ENCODE peak calls at places on chromosome X, in eight cellular contexts. V is brain microvascular endothelial cell, U is GM13977, P is fibroblast of lung, D is cardiac muscle cell, T is Calu3, X is mucosa of descending colon, B is dorsolateral prefrontal cortex. J is an unnamed sample.

GRCh38 chrX:129493643-129494042 is 29.6 kb downstream of the SMARCA1 start:
- DNase-seq in V (no peak), U (no peak), P (peak), D (no peak), T (no peak), X (no peak), B (no peak), J (no peak)

GRCh38 chrX:18640686-18641085 is 31.2 kb downstream of the RS1 start:
- DNase-seq in V (no peak), U (no peak), P (no peak), D (peak), T (no peak), X (no peak), B (no peak), J (no peak)

GRCh38 chrX:72272868-72273267 is 4.2 kb downstream of the RPS4X start:
- DNase-seq in V (peak), U (no peak), P (peak), D (no peak), T (no peak), X (no peak), B (no peak), J (no peak)

GRCh38 chrX:70046978-70047377 is 2.8 kb downstream of the AWAT2 start:
- DNase-seq in V (no peak), U (no peak), P (no peak), D (no peak), T (no peak), X (no peak), B (no peak), J (no peak)

GRCh38 chrX:134010690-134011089 is 25.3 kb upstream of the GPC3 start:
- DNase-seq in V (no peak), U (no peak), P (peak), D (no peak), T (no peak), X (no peak), B (no peak), J (no peak)

GRCh38 chrX:132837126-132837525 is 121.3 kb downstream of the HS6ST2 start:
- DNase-seq in V (peak), U (no peak), P (peak), D (no peak), T (peak), X (no peak), B (no peak), J (no peak)

GRCh38 chrX:79477691-79478090 is 110.6 kb upstream of the ITM2A start:
- DNase-seq in V (no peak), U (no peak), P (no peak), D (no peak), T (no peak), X (no peak), B (no peak), J (no peak)

GRCh38 chrX:133660356-133660755 is 245.1 kb upstream of the GPC4 start:
- DNase-seq in V (no peak), U (no peak), P (peak), D (no peak), T (no peak), X (no peak), B (no peak), J (no peak)

GRCh38 chrX:53695901-53696300 is 9.4 kb upstream of the HUWE1 start:
- DNase-seq in V (no peak), U (no peak), P (no peak), D (no peak), T (no peak), X (no peak), B (no peak), J (no peak)

GRCh38 chrX:138018145-138018799 is 452.3 kb downstream of the ZIC3 start:
- DNase-seq in V (no peak), U (no peak), P (no peak), D (no peak), T (no peak), X (no peak), B (no peak), J (no peak)

GRCh38 chrX:126994011-126994410 is 174.5 kb downstream of the PRR32 start:
- DNase-seq in V (no peak), U (no peak), P (no peak), D (no peak), T (no peak), X (no peak), B (no peak), J (no peak)

GRCh38 chrX:53321216-53321942 is 40.0 kb upstream of the IQSEC2 start:
- DNase-seq in V (no peak), U (peak), P (no peak), D (peak), T (no peak), X (no peak), B (no peak), J (peak)

GRCh38 chrX:103467156-103467555 is 52.1 kb downstream of the RAB40A start:
- DNase-seq in V (no peak), U (no peak), P (no peak), D (no peak), T (no peak), X (no peak), B (no peak), J (no peak)

GRCh38 chrX:71533850-71534515 is 1.1 kb downstream of the OGT start:
- DNase-seq in V (peak), U (no peak), P (peak), D (peak), T (peak), X (peak), B (no peak), J (peak)

GRCh38 chrX:77436682-77437081 is 10.5 kb upstream of the FGF16 start:
- DNase-seq in V (peak), U (no peak), P (peak), D (no peak), T (no peak), X (no peak), B (no peak), J (no peak)

GRCh38 chrX:11837437-11837836 is 79.4 kb downstream of the MSL3 start:
- DNase-seq in V (no peak), U (no peak), P (no peak), D (no peak), T (no peak), X (no peak), B (no peak), J (no peak)

GRCh38 chrX:48770296-48770695 is 8.7 kb downstream of the GLOD5 start:
- DNase-seq in V (no peak), U (peak), P (no peak), D (no peak), T (no peak), X (no peak), B (no peak), J (no peak)

GRCh38 chrX:118049713-118050112 is 66.9 kb downstream of the KLHL13 start:
- DNase-seq in V (no peak), U (no peak), P (no peak), D (no peak), T (no peak), X (no peak), B (no peak), J (no peak)

GRCh38 chrX:153592966-153593688 is 5.8 kb downstream of the CCNQ start:
- DNase-seq in V (no peak), U (no peak), P (no peak), D (no peak), T (no peak), X (no peak), B (peak), J (peak)

GRCh38 chrX:68719904-68720614 is 72.6 kb downstream of the STARD8 start:
- DNase-seq in V (peak), U (no peak), P (no peak), D (no peak), T (no peak), X (no peak), B (no peak), J (no peak)

GRCh38 chrX:132592880-132593279 is 104.0 kb upstream of the MBNL3 start:
- DNase-seq in V (peak), U (peak), P (no peak), D (peak), T (peak), X (no peak), B (no peak), J (no peak)

GRCh38 chrX:134733595-134733994 is 75.3 kb upstream of the PLAC1 start:
- DNase-seq in V (no peak), U (no peak), P (no peak), D (peak), T (no peak), X (no peak), B (no peak), J (no peak)

GRCh38 chrX:103941201-103941975 is 21.0 kb upstream of the TMSB15B start:
- DNase-seq in V (no peak), U (no peak), P (peak), D (peak), T (peak), X (no peak), B (no peak), J (no peak)

GRCh38 chrX:71623714-71624113 is 5.4 kb upstream of the CXCR3 start:
- DNase-seq in V (no peak), U (no peak), P (no peak), D (no peak), T (no peak), X (peak), B (no peak), J (no peak)

GRCh38 chrX:24198101-24198500 is 48.6 kb downstream of the ZFX start:
- DNase-seq in V (no peak), U (no peak), P (no peak), D (no peak), T (no peak), X (no peak), B (no peak), J (no peak)
- TF ChIP-seq CTCF in V (no peak), U (no peak), P (no peak), D (no peak), T (no peak), X (no peak), B (no peak), J (no peak)

GRCh38 chrX:39152106-39152649 is 350.9 kb downstream of the MID1IP1 start:
- DNase-seq in V (no peak), U (no peak), P (no peak), D (peak), T (peak), X (peak), B (no peak), J (peak)
- TF ChIP-seq CTCF in V (peak), U (peak), P (peak), D (peak), T (peak), X (peak), B (peak), J (peak)

GRCh38 chrX:55907968-55908607 is 190.5 kb downstream of the RRAGB start:
- DNase-seq in V (peak), U (peak), P (peak), D (peak), T (peak), X (peak), B (no peak), J (peak)
- TF ChIP-seq CTCF in V (peak), U (peak), P (peak), D (peak), T (peak), X (peak), B (peak), J (peak)

GRCh38 chrX:65997978-65998717 is 41.7 kb downstream of the VSIG4 start:
- DNase-seq in V (no peak), U (no peak), P (no peak), D (no peak), T (no peak), X (no peak), B (no peak), J (peak)
- TF ChIP-seq CTCF in V (no peak), U (no peak), P (no peak), D (no peak), T (no peak), X (no peak), B (no peak), J (no peak)

DNA sequence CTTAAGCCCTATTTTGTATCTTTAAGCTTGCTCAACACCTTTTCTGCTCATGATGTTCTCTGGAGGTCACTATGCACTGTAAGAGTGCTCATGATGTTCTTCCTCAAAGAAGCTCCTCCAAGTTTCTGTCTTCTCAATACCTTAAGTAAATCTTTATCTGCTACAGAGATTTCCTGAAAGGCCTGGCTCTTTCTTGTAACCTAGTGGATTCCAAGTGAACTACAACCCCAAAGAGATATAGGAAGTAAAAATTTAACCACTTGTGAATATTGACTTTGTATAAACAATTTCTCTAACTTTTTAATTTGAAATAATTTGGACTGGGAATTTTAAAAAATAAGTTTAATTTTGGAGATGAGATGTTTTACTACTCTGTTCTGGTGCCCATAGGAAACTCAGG is 39.3 kb upstream of the XK start:
- DNase-seq in V (no peak), U (no peak), P (no peak), D (no peak), T (no peak), X (no peak), B (no peak), J (no peak)
- TF ChIP-seq CTCF in V (no peak), U (no peak), P (no peak), D (no peak), T (no peak), X (no peak), B (no peak), J (no peak)

DNA sequence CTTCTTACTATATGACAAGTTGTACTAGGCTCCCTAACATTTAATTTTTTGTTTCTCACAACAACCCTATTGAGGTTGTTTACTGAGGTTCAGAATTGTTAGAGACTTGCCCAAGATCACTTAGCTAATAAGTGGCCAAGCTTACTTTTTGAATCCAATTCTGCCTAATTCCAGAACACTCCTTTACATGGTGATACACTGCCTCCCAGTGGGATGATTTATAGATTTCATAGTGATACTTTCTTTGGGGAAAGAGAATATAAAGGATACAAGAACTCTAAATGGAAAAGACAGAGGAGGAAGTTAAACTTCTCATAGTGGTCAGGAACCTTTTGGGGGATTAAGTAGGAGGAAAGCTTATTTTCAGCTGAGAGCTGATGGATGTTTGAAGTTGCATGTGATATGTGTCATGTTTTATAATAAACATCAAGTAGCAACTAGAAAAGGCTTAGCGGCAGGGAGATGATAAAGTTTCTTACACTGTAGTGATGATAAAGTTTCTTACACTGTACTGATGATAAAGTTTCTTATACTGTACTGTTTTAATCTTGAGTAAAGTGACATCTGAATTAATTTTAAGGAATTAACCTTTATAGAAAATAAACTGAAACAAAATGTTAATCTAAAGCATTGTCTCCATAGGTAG is 15.3 kb downstream of the STAG2 start:
- DNase-seq in V (no peak), U (no peak), P (peak), D (no peak), T (no peak), X (no peak), B (no peak), J (no peak)
- TF ChIP-seq CTCF in V (peak), U (no peak), P (peak), D (peak), T (no peak), X (no peak), B (peak), J (peak)

DNA sequence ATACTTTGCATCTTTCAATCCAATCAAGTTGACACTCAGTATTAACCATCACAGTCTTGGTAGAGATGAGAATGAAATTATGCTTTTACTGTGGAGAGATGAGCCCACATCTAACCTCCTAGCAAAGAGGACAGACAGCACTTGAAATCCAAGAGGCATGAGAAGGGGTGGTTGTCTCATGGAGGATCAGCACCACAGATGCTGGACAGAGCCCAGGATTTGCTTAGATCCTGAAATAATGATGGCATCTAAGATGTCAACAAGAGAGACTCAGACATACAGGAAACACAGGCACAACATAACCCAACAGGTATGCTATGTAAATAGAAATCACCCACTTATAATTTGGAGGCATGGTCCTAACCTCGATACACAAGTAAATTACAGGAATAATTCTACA is 74.3 kb upstream of the VCX2 start:
- DNase-seq in V (no peak), U (no peak), P (peak), D (peak), T (no peak), X (no peak), B (no peak), J (no peak)
- TF ChIP-seq CTCF in V (no peak), U (no peak), P (no peak), D (no peak), T (no peak), X (no peak), B (no peak), J (no peak)

GRCh38 chrX:16664626-16665025 is 14.7 kb downstream of the S100G start:
- DNase-seq in V (no peak), U (no peak), P (no peak), D (no peak), T (no peak), X (no peak), B (no peak), J (no peak)
- TF ChIP-seq CTCF in V (peak), U (no peak), P (no peak), D (no peak), T (no peak), X (no peak), B (no peak), J (no peak)

GRCh38 chrX:32483534-32484136 is 727.7 kb downstream of the DMD start:
- DNase-seq in V (no peak), U (no peak), P (no peak), D (peak), T (no peak), X (no peak), B (no peak), J (no peak)
- TF ChIP-seq CTCF in V (peak), U (peak), P (no peak), D (no peak), T (no peak), X (no peak), B (peak), J (no peak)

DNA sequence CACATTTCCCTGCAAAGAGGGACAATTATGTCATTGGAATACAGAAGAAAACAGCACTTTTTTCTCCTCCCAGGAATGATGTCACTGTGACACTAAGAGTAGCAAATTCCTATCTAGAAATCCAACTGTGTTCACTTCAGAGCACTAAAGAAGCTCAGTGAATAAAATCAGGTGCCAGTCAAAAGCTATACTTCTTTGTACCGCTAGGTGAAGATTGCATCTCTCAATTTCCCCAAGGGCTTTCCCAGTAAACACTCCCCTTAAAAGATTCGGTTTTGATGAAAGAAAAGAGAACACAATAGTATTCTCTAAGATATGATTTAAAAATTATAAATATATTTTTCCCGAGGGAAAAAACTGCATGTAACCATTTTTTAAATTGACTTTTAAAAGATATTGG is 104.7 kb upstream of the MID1 start:
- DNase-seq in V (no peak), U (peak), P (no peak), D (no peak), T (no peak), X (no peak), B (no peak), J (no peak)
- TF ChIP-seq CTCF in V (peak), U (peak), P (no peak), D (peak), T (peak), X (no peak), B (no peak), J (no peak)